ENCODE peak calls at places on chromosomes 2 and 18, in seven cellular contexts. O is CD8-positive, alpha-beta memory T cell; P is neuronal stem cell; Z is breast epithelium; Q is CD4-positive, alpha-beta memory T cell; J is AG04450; G is left ventricle myocardium inferior. D is an unnamed sample.

GRCh38 chr2:239025081-239025801 is 177.4 kb downstream of the TWIST2 start:
- DNase-seq in O (no peak), P (no peak), Z (no peak), Q (no peak), J (no peak), G (no peak), D (peak; percentile 30)

GRCh38 chr2:215277942-215278341 is 33.9 kb upstream of the ATIC start:
- DNase-seq in O (no peak), P (no peak), Z (no peak), Q (no peak), J (no peak), G (no peak), D (no peak)

GRCh38 chr18:26307161-26307773 is 81.0 kb downstream of the TAF4B start:
- DNase-seq in O (peak; percentile 7), P (peak; percentile 37), Z (no peak), Q (peak; percentile 9), J (peak; percentile 15), G (no peak), D (no peak)

GRCh38 chr2:219443697-219444023 is 9.0 kb downstream of the SPEG start:
- DNase-seq in O (no peak), P (no peak), Z (no peak), Q (no peak), J (no peak), G (no peak), D (no peak)

GRCh38 chr2:121944072-121944829 is 188.8 kb downstream of the TSN start:
- DNase-seq in O (no peak), P (no peak), Z (no peak), Q (no peak), J (no peak), G (no peak), D (peak; percentile 32)

GRCh38 chr2:179429060-179429471 is 164.4 kb upstream of the SESTD1 start:
- DNase-seq in O (no peak), P (no peak), Z (no peak), Q (no peak), J (no peak), G (no peak), D (no peak)

GRCh38 chr18:31857516-31858106 is 85.3 kb downstream of the TRAPPC8 start:
- DNase-seq in O (no peak), P (no peak), Z (no peak), Q (no peak), J (no peak), G (no peak), D (no peak)

GRCh38 chr2:191386938-191387536 is 141.8 kb downstream of the MYO1B start:
- DNase-seq in O (no peak), P (no peak), Z (no peak), Q (no peak), J (peak; percentile 66), G (no peak), D (no peak)

GRCh38 chr18:3056311-3056710 is 43.4 kb upstream of the LPIN2 start:
- DNase-seq in O (no peak), P (no peak), Z (no peak), Q (no peak), J (no peak), G (no peak), D (no peak)

GRCh38 chr2:177114712-177115111 is 97.9 kb upstream of the HNRNPA3 start:
- DNase-seq in O (no peak), P (no peak), Z (no peak), Q (no peak), J (no peak), G (no peak), D (no peak)

GRCh38 chr2:106638043-106638442 is 150.9 kb downstream of the CD8B2 start:
- DNase-seq in O (no peak), P (no peak), Z (no peak), Q (no peak), J (no peak), G (no peak), D (no peak)

GRCh38 chr2:129849559-129850160 is 129.8 kb upstream of the RAB6C start:
- DNase-seq in O (peak; percentile 55), P (peak; percentile 73), Z (no peak), Q (peak; percentile 54), J (peak; percentile 46), G (no peak), D (no peak)

GRCh38 chr2:45554073-45554742 is 56.9 kb downstream of the SRBD1 start:
- DNase-seq in O (no peak), P (no peak), Z (no peak), Q (no peak), J (no peak), G (no peak), D (no peak)

GRCh38 chr2:109439897-109440506 is 173.8 kb downstream of the SEPTIN10 start:
- DNase-seq in O (no peak), P (no peak), Z (no peak), Q (no peak), J (no peak), G (no peak), D (no peak)

GRCh38 chr2:240232961-240233890 is 92.8 kb upstream of the OTOS start:
- DNase-seq in O (peak; percentile 66), P (peak; percentile 89), Z (peak; percentile 89), Q (peak; percentile 71), J (no peak), G (peak; percentile 85), D (peak; percentile 93)

GRCh38 chr18:6017160-6017559 is 121.8 kb upstream of the TMEM200C start:
- DNase-seq in O (no peak), P (no peak), Z (no peak), Q (no peak), J (no peak), G (no peak), D (no peak)

GRCh38 chr18:12026562-12026961 is 45.3 kb downstream of the IMPA2 start:
- DNase-seq in O (no peak), P (no peak), Z (no peak), Q (no peak), J (no peak), G (no peak), D (no peak)

GRCh38 chr2:61922714-61923113 is 17.2 kb downstream of the COMMD1 start:
- DNase-seq in O (no peak), P (no peak), Z (no peak), Q (no peak), J (no peak), G (no peak), D (no peak)

GRCh38 chr2:61677306-61677705 is 139.2 kb upstream of the XPO1 start:
- DNase-seq in O (no peak), P (no peak), Z (no peak), Q (no peak), J (no peak), G (no peak), D (no peak)

GRCh38 chr2:8211384-8211783 is 470.5 kb upstream of the ID2 start:
- DNase-seq in O (no peak), P (no peak), Z (no peak), Q (no peak), J (no peak), G (no peak), D (no peak)
- H3K27ac ChIP-seq in O (no peak overlapping the region), P (no peak overlapping the region), Z (no peak overlapping the region), Q (no peak overlapping the region), J (no peak overlapping the region), G (no peak overlapping the region), D (no peak overlapping the region)

DNA sequence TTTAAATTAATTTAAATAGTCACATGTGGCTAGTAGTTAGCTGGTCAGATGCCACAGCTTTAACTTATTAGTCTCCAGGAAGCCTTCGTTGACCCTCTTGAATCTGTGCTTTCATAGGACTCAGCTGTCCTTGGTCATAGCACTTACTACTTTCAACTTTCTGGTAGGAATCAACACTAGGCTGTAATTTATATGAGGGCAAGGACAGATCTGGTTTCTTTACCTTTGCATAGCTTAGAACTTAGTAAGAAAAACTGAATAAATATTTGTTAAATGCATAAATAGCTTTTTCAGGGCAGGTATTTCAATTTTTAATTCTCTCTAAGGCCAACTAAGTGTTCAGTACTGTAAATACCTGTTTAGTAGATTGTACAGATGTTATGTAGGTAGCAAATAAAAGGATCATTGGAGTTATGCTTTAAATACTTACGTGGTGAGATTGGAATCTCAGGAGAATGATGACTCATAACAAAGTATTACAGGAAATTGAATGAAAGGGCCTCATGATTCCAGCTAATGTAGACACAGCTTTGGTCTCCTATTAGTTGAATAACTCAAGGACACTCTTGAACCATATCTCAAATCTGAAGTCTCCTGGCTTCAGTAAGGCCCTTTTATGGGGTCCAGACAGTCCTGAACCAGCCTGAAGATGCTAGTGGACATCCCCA is 2.6 kb downstream of the CLIP4 start:
- DNase-seq in O (no peak), P (no peak), Z (no peak), Q (no peak), J (no peak), G (no peak), D (no peak)
- H3K27ac ChIP-seq in O (no peak overlapping the region), P (no peak overlapping the region), Z (peak overlapping the region; percentile 98), Q (no peak overlapping the region), J (peak overlapping the region; percentile 82), G (no peak overlapping the region), D (no peak overlapping the region)

DNA sequence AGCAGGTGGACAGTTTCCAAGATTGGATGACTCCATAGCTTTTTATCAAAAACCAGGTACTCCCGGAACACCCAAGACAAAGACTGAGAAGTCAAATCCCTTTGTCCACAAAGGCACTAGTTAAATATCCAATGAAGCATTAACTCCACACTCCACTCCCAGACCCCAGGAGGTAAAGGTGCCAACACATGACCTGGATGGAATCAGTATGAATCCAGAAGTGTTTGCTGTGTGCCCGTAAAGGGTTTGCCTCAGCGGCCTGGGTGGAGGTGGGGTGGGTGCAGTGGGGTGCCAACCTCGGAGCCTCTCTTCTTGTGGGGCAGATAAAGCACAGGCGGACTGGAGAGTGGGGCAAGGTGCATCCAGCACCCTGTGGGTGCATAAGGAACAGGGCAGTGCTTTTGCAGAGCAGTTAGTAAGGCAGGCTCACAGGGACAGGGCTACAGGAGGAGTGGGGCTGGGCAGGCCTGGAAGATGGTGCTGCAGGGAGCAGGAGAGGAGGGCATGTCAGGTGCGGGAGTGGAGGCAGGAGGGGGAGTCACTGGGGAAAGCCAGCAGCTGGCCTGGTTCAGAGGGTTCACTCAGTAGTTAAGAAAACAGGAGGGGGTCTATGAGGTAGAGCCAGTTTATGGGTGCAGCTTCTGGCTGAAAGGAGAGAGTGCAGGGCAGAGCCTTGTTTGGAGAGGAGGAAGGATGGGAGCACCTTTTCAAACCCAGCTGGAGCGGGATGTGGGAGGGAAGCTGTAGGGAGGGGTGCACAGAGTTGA is 208.4 kb upstream of the SMAD2 start:
- DNase-seq in O (no peak), P (no peak), Z (no peak), Q (no peak), J (no peak), G (no peak), D (no peak)
- H3K27ac ChIP-seq in O (no peak overlapping the region), P (no peak overlapping the region), Z (peak overlapping the region; percentile 90), Q (no peak overlapping the region), J (no peak overlapping the region), G (peak overlapping the region; percentile 73), D (no peak overlapping the region)

DNA sequence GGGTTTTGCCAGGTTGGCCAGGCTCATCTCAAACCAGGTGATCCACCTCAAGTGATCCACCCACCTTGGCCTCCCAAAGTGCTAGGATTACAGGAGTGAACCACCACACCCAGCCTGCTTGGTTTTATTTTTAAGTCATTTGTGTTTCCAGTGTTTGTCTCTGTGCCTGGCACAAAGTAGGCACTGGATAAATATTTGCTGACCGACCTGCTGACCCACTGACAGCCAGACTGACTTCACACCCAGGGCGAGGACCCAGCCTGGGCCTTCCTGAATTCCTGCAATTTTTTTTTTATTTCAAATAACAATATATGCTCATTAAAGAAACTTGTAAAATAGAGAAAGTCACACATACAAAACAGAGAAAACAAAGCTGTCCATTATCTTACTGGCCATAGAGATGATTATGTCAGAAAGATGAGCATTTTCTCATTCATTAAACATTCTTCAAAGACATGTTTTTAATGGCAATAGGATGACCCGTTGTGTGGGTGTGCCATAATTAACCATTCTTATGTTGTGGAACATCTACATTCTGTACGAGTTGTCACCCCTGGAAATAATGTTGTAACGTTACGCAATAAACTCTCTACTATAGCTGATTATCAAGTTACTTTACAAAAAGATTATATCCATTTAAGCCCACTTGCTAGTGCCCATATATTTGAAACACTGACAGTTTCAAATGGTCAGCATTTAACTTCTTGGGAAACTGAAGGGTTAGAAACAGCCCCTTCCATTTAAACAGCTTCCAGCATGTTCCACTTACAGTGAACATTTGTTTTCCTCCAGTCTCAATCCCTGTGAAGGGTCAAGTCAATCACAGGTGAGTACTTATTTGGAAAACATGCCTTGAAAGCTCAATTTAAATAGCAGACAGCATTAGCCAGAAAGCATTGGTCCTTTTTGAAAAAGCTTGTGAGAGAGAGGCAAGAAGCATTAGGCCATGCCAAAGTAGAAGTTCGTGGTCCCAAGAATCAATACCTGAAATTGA is 25.7 kb upstream of the GATA6 start:
- DNase-seq in O (no peak), P (no peak), Z (no peak), Q (no peak), J (no peak), G (no peak), D (no peak)
- H3K27ac ChIP-seq in O (no peak overlapping the region), P (no peak overlapping the region), Z (no peak overlapping the region), Q (no peak overlapping the region), J (no peak overlapping the region), G (no peak overlapping the region), D (no peak overlapping the region)